ENCODE peak calls at places on chromosomes 16 and 17, in eight cellular contexts. Y is nucleus accumbens, J is WTC11, R is mucosa of descending colon, E is GM04504, L is Right ventricle myocardium inferior, M is adrenal gland, N is DMS153. G is an unnamed sample.

GRCh38 chr17:72952641-72953313 is 139.7 kb downstream of the SLC39A11 start:
- DNase-seq in L (no peak), N (no peak), M (no peak), R (no peak), J (no peak), E (no peak), Y (no peak), G (no peak)

GRCh38 chr16:84737658-84738057 is 37.9 kb downstream of the USP10 start:
- DNase-seq in Y (no peak), N (peak), R (peak), E (no peak), L (no peak), M (no peak), J (no peak), G (no peak)

GRCh38 chr17:77373298-77374169 is 232.8 kb downstream of the SEC14L1 start:
- DNase-seq in R (peak), E (no peak), Y (no peak), J (peak), N (no peak), M (peak), L (peak), G (peak)

GRCh38 chr17:44916059-44916780 is 920 bp upstream of the GFAP start:
- DNase-seq in L (no peak), J (no peak), Y (no peak), N (no peak), R (no peak), E (no peak), M (peak), G (no peak)

GRCh38 chr17:73424571-73424970 is 112.8 kb upstream of the CDC42EP4 start:
- DNase-seq in E (no peak), Y (no peak), M (no peak), L (no peak), R (no peak), J (no peak), N (no peak), G (no peak)

GRCh38 chr17:5219536-5219935 is 15.1 kb downstream of the SCIMP start:
- DNase-seq in M (no peak), R (no peak), Y (no peak), E (no peak), N (no peak), L (no peak), J (no peak), G (no peak)

GRCh38 chr17:12040478-12040877 is 19.8 kb downstream of the MAP2K4 start:
- DNase-seq in E (no peak), M (no peak), L (no peak), J (no peak), R (no peak), Y (no peak), N (no peak), G (no peak)

GRCh38 chr17:73956595-73957465 is 246.6 kb upstream of the RPL38 start:
- DNase-seq in E (no peak), M (peak), Y (peak), J (peak), R (peak), L (no peak), N (no peak), G (peak)

GRCh38 chr16:9260665-9261064 is 169.2 kb downstream of the HAPSTR1 start:
- DNase-seq in J (no peak), Y (no peak), N (peak), L (no peak), E (no peak), M (no peak), R (peak), G (no peak)

GRCh38 chr16:84732674-84733352 is 33.0 kb downstream of the USP10 start:
- DNase-seq in L (no peak), E (no peak), Y (no peak), J (no peak), M (no peak), N (peak), R (no peak), G (no peak)

GRCh38 chr17:80856863-80857488 is 134.7 kb upstream of the CHMP6 start:
- DNase-seq in R (no peak), Y (no peak), J (no peak), L (no peak), M (no peak), E (no peak), N (no peak), G (no peak)

GRCh38 chr17:35127751-35128514 is 6.5 kb downstream of the FNDC8 start:
- DNase-seq in N (no peak), R (no peak), J (no peak), Y (no peak), E (peak), L (no peak), M (no peak), G (no peak)

GRCh38 chr17:37756060-37756459 is 11.2 kb upstream of the HNF1B start:
- DNase-seq in L (no peak), M (no peak), J (no peak), Y (no peak), R (no peak), N (no peak), E (no peak), G (no peak)

GRCh38 chr17:46138470-46138869 is 54.8 kb downstream of the KANSL1 start:
- DNase-seq in R (no peak), L (no peak), J (no peak), Y (no peak), M (no peak), N (no peak), E (no peak), G (no peak)

GRCh38 chr17:5381542-5381941 is 37.9 kb downstream of the NUP88 start:
- DNase-seq in Y (no peak), L (no peak), R (no peak), J (no peak), N (no peak), E (no peak), M (no peak), G (no peak)

GRCh38 chr17:21004016-21004930 is 38.5 kb downstream of the USP22 start:
- DNase-seq in N (no peak), E (no peak), R (no peak), Y (no peak), J (no peak), L (no peak), M (no peak), G (no peak)

GRCh38 chr17:65901394-65901793 is 290.5 kb downstream of the CEP112 start:
- DNase-seq in N (no peak), J (no peak), E (no peak), M (no peak), L (no peak), R (no peak), Y (no peak), G (no peak)

GRCh38 chr16:70433456-70434103 is 5.3 kb downstream of the ST3GAL2 start:
- DNase-seq in Y (no peak), J (no peak), M (peak), R (no peak), L (peak), E (peak), N (no peak), G (no peak)

GRCh38 chr16:58656872-58657271 is 27.2 kb upstream of the CNOT1 start:
- DNase-seq in M (no peak), J (no peak), R (no peak), Y (no peak), L (no peak), E (no peak), N (no peak), G (no peak)

G was measured in endothelial cell.